ENCODE peak calls at places on chromosomes 16 and 17, in five cellular contexts. C is B cell; A is stimulated activated naive B cell treated with anti-CD40 and anti-IgM and Interleukin-4, amounts not matched to agents 10 μg/mL and 1 μg/mL and 100 μg/mL, for 72 hours; L is HS-5; P is psoas muscle. Q is an unnamed sample.

GRCh38 chr16:4709481-4709880 is 16.1 kb downstream of the NUDT16L1 start:
- DNase-seq in C (no peak), L (no peak), A (no peak), P (peak), Q (no peak)

GRCh38 chr17:36089888-36090836 is at the start of gene CCL3:
- DNase-seq in L (no peak), P (peak), C (peak), A (peak), Q (no peak)

GRCh38 chr16:85285681-85286065 is 173.4 kb upstream of the CIBAR2 start:
- DNase-seq in L (no peak), A (no peak), C (no peak), P (no peak), Q (no peak)

GRCh38 chr16:61210039-61210438 is 826.2 kb downstream of the CDH8 start:
- DNase-seq in A (no peak), L (no peak), C (no peak), P (no peak), Q (no peak)

GRCh38 chr17:5707482-5707881 is 123.2 kb upstream of the NLRP1 start:
- DNase-seq in A (no peak), C (no peak), P (no peak), L (no peak), Q (no peak)

GRCh38 chr17:69357701-69358100 is 30.8 kb upstream of the ABCA5 start:
- DNase-seq in A (no peak), L (no peak), C (no peak), P (no peak), Q (no peak)

GRCh38 chr17:19744492-19744891 is 3.6 kb downstream of the ALDH3A1 start:
- DNase-seq in P (no peak), A (no peak), C (no peak), L (no peak), Q (no peak)

GRCh38 chr16:77219437-77219836 is 20.2 kb downstream of the SYCE1L start:
- DNase-seq in C (no peak), L (no peak), P (no peak), A (no peak), Q (no peak)

GRCh38 chr17:3683054-3683511 is 12.9 kb downstream of the P2RX5 start:
- DNase-seq in L (no peak), A (peak), C (peak), P (no peak), Q (peak)

GRCh38 chr16:9874233-9874632 is 308.0 kb downstream of the GRIN2A start:
- DNase-seq in P (no peak), L (no peak), C (no peak), A (no peak), Q (no peak)

GRCh38 chr17:5854871-5855554 is 215.2 kb upstream of the WSCD1 start:
- DNase-seq in C (no peak), A (no peak), L (no peak), P (no peak), Q (no peak)

GRCh38 chr17:6257339-6257738 is 177.6 kb downstream of the AIPL1 start:
- DNase-seq in P (no peak), C (no peak), L (peak), A (no peak), Q (no peak)

GRCh38 chr17:43213545-43213944 is 1.9 kb downstream of the TMEM106A start:
- DNase-seq in C (no peak), A (no peak), P (no peak), L (no peak), Q (no peak)

GRCh38 chr17:61966201-61966600 is 38.4 kb upstream of the INTS2 start:
- DNase-seq in P (no peak), C (no peak), L (no peak), A (no peak), Q (no peak)